ENCODE peak calls at places on chromosomes 11 and 22, in five cellular contexts. Z, V, J, U and S are unnamed samples.

GRCh38 chr11:28756977-28757376 is 648.8 kb downstream of the METTL15 start:
- DNase-seq in U (no peak), V (no peak), J (no peak), Z (no peak), S (no peak)

GRCh38 chr22:18154821-18155390 is 4.9 kb downstream of the USP18 start:
- DNase-seq in J (no peak), U (no peak), Z (no peak), V (no peak), S (no peak)

GRCh38 chr22:45587638-45588481 is 83.8 kb upstream of the ATXN10 start:
- DNase-seq in U (no peak), V (no peak), J (no peak), Z (no peak), S (no peak)

GRCh38 chr22:48711031-48711431 is 1116.6 kb downstream of the BRD1 start:
- DNase-seq in J (no peak), U (no peak), Z (no peak), V (no peak), S (no peak)

GRCh38 chr11:1238767-1239595 is 16.1 kb downstream of the MUC5B start:
- DNase-seq in Z (no peak), V (no peak), J (peak), U (no peak), S (no peak)

GRCh38 chr11:68773521-68774187 is 22.3 kb upstream of the TESMIN start:
- DNase-seq in Z (peak), J (no peak), V (peak), U (no peak), S (no peak)

GRCh38 chr22:41028841-41029240 is 63.6 kb upstream of the EP300 start:
- DNase-seq in U (no peak), Z (no peak), V (no peak), J (no peak), S (no peak)

GRCh38 chr22:38881464-38881871 is 9.5 kb upstream of the CBX6 start:
- DNase-seq in U (peak), J (peak), V (peak), Z (peak), S (peak)

GRCh38 chr22:49027122-49027670 is 800.5 kb downstream of the BRD1 start:
- DNase-seq in V (no peak), U (no peak), J (no peak), Z (no peak), S (no peak)

GRCh38 chr11:95148421-95148820 is 58.8 kb downstream of the ENDOD1 start:
- DNase-seq in J (no peak), Z (no peak), V (no peak), U (no peak), S (no peak)

GRCh38 chr22:22877523-22878210 is 9.9 kb upstream of the IGLL5 start:
- DNase-seq in J (peak), Z (peak), V (peak), U (peak), S (peak)

GRCh38 chr11:19674831-19675230 is 37.8 kb upstream of the NAV2 start:
- DNase-seq in U (no peak), Z (no peak), J (no peak), V (no peak), S (no peak)

GRCh38 chr11:73507086-73507485 is 90.8 kb downstream of the FAM168A start:
- DNase-seq in V (no peak), U (no peak), J (no peak), Z (no peak), S (no peak)

GRCh38 chr22:24566899-24567511 is 11.2 kb downstream of the SNRPD3 start:
- DNase-seq in U (no peak), V (no peak), Z (no peak), J (no peak), S (no peak)

GRCh38 chr11:18669211-18669593 is 29.4 kb upstream of the TMEM86A start:
- DNase-seq in V (no peak), U (no peak), Z (no peak), J (no peak), S (peak)

GRCh38 chr11:72869845-72870244 is 55.6 kb downstream of the ATG16L2 start:
- DNase-seq in J (no peak), U (no peak), V (no peak), Z (no peak), S (no peak)

GRCh38 chr11:3802016-3802790 is 4.8 kb upstream of the NUP98 start:
- DNase-seq in V (no peak), J (no peak), Z (no peak), U (no peak), S (no peak)

GRCh38 chr11:78840190-78840589 is 265.5 kb upstream of the NARS2 start:
- DNase-seq in V (no peak), J (no peak), Z (no peak), U (no peak), S (no peak)

GRCh38 chr11:111450480-111451320 is 61.5 kb downstream of the BTG4 start:
- DNase-seq in J (no peak), U (no peak), V (no peak), Z (no peak), S (no peak)

GRCh38 chr11:27678242-27678641 is 22.0 kb downstream of the BDNF start:
- DNase-seq in U (no peak), V (no peak), J (no peak), Z (no peak), S (no peak)

GRCh38 chr11:111775024-111775710 is 9.0 kb upstream of the PPP2R1B start:
- DNase-seq in V (peak), J (peak), Z (peak), U (no peak), S (no peak)

GRCh38 chr11:5809122-5809519 is 397 bp downstream of the OR52N2 start:
- DNase-seq in V (no peak), Z (no peak), U (no peak), J (no peak), S (no peak)

GRCh38 chr11:107275632-107276031 is 182.0 kb downstream of the CWF19L2 start:
- DNase-seq in U (no peak), Z (no peak), V (no peak), J (no peak), S (no peak)

GRCh38 chr11:77191429-77191822 is 63.4 kb downstream of the MYO7A start:
- DNase-seq in V (no peak), J (no peak), Z (no peak), U (no peak), S (no peak)

GRCh38 chr11:67504023-67504949 is 877 bp downstream of the PITPNM1 start:
- DNase-seq in J (peak), V (no peak), U (peak), Z (no peak), S (no peak)

GRCh38 chr11:127651175-127651887 is 650.8 kb upstream of the KIRREL3 start:
- DNase-seq in J (no peak), V (no peak), Z (no peak), U (no peak), S (no peak)

GRCh38 chr11:69658606-69659450 is 16.3 kb downstream of the LTO1 start:
- DNase-seq in U (no peak), J (no peak), Z (no peak), V (no peak), S (no peak)

GRCh38 chr11:93869830-93870229 is 19.4 kb upstream of the VSTM5 start:
- DNase-seq in J (no peak), U (no peak), Z (no peak), V (no peak), S (no peak)

GRCh38 chr11:2612884-2613571 is 86.8 kb downstream of the KCNQ1OT1 start:
- DNase-seq in U (no peak), J (no peak), V (no peak), Z (no peak), S (no peak)

GRCh38 chr11:64305691-64306562 is 603 bp downstream of the ESRRA start:
- DNase-seq in Z (peak), V (peak), U (peak), J (peak), S (peak)

GRCh38 chr22:22031183-22031560 is 48.6 kb upstream of the TOP3B start:
- DNase-seq in V (no peak), J (no peak), U (no peak), Z (no peak), S (no peak)

GRCh38 chr22:32480238-32480637 is 5.6 kb downstream of the FBXO7 start:
- DNase-seq in J (no peak), V (no peak), Z (no peak), U (no peak), S (no peak)

GRCh38 chr11:134666273-134667174 is 254.5 kb upstream of the B3GAT1 start:
- DNase-seq in J (no peak), U (no peak), Z (no peak), V (no peak), S (peak)

GRCh38 chr11:23727821-23728220 is 769.0 kb upstream of the LUZP2 start:
- DNase-seq in V (no peak), Z (no peak), J (no peak), U (no peak), S (no peak)

GRCh38 chr11:2510626-2511402 is 66.0 kb downstream of the KCNQ1 start:
- DNase-seq in U (peak), Z (no peak), J (peak), V (peak), S (no peak)

GRCh38 chr11:91527380-91528030 is 697.1 kb upstream of the FAT3 start:
- DNase-seq in V (no peak), U (no peak), Z (no peak), J (no peak), S (no peak)
- TF ChIP-seq CTCF in V (no peak), U (no peak), Z (no peak), J (no peak), S (no peak)

GRCh38 chr11:118304809-118305248 is 299 bp downstream of the CD3E start:
- DNase-seq in U (no peak), Z (no peak), V (no peak), J (no peak), S (no peak)
- H3K4me3 ChIP-seq in U (no peak), Z (no peak), V (no peak), J (peak), S (no peak)

GRCh38 chr11:66438009-66438503 is 592 bp downstream of the MRPL11 start:
- DNase-seq in U (no peak), Z (no peak), V (no peak), J (no peak), S (no peak)

GRCh38 chr11:66443602-66444001 is 5.0 kb upstream of the MRPL11 start:
- DNase-seq in Z (no peak), U (no peak), V (no peak), J (no peak), S (no peak)

GRCh38 chr11:66438504-66439466 is at the start of gene MRPL11:
- DNase-seq in V (peak), Z (peak), J (peak), U (peak), S (peak)
- TF ChIP-seq POLR2A in V (no peak), Z (peak), J (no peak), U (no peak), S (no peak)

GRCh38 chr11:65870706-65871681 is 1.6 kb downstream of the EFEMP2 start:
- DNase-seq in V (peak), Z (no peak), J (no peak), U (peak), S (no peak)

GRCh38 chr11:65870307-65870658 is 2.3 kb downstream of the EFEMP2 start:
- DNase-seq in U (no peak), V (no peak), Z (no peak), J (no peak), S (no peak)

GRCh38 chr11:65872555-65873279 is at the start of gene EFEMP2:
- DNase-seq in V (peak), Z (no peak), U (peak), J (no peak), S (peak)

GRCh38 chr11:65873280-65874156 is 918 bp upstream of the EFEMP2 start:
- DNase-seq in Z (peak), U (peak), V (peak), J (peak), S (peak)

DNA sequence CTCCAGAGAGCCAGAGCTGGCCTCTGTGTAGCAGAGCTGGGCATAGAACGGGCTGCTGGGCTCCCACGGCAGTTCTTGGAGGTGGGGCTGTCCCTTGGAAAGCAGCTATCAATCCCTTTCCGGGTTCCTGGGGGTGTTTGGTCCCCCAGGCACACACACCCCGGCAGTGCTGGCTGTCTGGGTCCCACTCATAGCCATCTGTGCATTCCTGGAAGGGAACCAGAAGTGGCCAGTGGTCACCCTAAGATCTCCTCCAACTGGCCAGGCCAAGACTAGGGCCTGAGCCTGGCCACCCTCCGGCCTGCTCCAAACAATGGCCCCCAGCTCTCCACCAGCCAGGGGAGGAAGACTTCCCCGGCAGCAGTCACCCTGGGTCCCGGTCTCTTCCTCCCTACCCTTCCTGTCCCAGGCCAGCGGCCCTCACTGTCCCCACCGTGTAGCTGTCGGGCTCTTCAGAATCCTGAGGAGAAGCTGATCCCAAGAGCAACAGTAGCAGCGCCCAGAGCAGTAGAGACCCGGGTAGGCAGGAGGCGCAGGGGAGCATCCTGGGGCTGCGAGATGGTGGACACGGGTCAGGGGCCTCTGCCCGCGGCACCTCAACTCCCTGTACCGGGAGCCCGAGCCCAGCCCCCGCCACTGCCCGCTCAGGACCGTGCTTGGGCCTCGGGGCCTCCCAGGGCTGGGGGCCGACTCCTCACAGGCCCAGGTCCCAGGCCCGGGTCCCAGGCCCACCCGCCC is 620 bp downstream of the EFEMP2 start:
- DNase-seq in J (no peak), U (peak), Z (no peak), V (no peak), S (no peak)
- TF ChIP-seq CTCF in J (no peak), U (no peak), Z (no peak), V (no peak), S (no peak)

GRCh38 chr11:122155001-122155400 is 39.0 kb upstream of the BLID start:
- DNase-seq in V (no peak), U (no peak), Z (no peak), J (no peak), S (no peak)
- H3K4me3 ChIP-seq in V (no peak), U (no peak), Z (no peak), J (no peak), S (no peak)

DNA sequence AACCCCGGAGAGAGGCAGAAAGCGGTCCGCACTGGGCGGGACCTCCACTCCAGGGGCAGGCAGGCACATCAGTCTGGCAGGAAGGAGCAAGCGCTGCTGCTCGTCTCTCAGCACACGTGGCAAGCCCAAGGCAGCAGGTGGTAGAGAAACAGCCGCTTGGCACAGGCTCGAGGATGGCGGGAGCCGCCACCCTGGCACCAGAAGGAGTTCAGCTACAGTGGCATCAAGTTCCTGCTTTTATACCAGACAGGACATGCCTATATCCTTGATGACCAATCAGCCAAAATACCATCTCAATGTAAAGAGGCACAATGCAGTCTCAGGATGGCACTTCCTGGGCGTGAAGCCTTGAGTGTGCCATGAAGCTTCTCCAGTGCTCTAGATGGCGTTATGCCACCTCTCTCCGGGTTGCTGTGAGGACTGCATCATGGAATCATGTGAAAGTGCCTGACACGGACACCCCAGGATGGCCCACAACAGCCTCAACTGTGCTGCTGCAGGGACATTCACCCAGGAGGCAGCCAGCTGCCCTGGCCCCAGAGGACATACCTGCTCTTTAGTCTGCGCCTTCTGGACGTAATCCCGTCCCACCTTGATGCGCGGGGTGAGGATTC is 64.8 kb downstream of the APOL1 start:
- DNase-seq in V (no peak), J (no peak), Z (no peak), U (no peak), S (no peak)
- TF ChIP-seq POLR2A in V (no peak), J (no peak), Z (no peak), U (no peak), S (no peak)

GRCh38 chr11:125941606-125942275 is 4.1 kb upstream of the VSIG10L2 start:
- DNase-seq in V (peak), J (peak), U (peak), Z (peak), S (no peak)
- TF ChIP-seq CTCF in V (peak), J (peak), U (no peak), Z (peak), S (no peak)

DNA sequence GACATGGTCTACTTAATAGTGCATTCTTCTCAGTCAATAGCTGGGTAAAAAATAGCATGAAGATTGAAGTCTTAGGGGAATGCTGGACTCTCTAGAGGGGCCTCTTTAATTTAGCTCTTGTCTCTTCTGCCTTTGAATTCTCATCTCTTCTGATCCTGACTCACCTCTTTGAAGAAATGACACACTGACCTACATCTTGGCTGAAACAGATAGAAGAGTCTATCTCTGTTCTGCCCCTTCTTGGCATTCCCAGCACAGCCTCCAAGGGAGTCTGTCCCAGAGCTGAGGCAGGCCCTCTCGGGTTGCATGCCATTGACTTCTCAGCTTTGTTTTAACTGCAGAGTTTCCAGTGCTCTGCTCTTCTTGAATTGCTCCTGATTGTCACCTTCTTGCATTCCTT is 55.7 kb downstream of the PTPRJ start:
- DNase-seq in J (no peak), Z (no peak), V (no peak), U (no peak), S (no peak)
- H3K4me3 ChIP-seq in J (no peak), Z (no peak), V (no peak), U (no peak), S (no peak)

DNA sequence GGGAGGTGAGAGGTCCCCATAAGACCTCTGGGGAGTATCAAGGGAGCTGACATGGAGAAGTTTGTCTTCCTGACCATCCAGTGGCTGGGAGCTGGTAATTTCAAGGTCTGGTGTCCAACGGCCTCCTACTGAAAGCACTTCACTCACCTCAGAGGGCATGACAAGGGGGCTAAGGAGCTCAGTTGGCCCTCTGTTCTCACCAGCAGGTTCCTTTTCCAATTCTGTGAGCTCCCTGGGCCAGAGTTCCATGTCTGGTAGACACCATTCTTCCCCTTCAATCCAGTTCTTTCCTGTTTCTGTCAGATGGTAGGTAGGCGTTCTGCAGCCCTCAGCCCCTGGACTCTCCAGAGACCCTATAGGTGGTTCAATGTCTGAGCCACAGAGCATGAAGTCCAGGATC is 3.1 kb downstream of the SELENOH start:
- DNase-seq in U (no peak), V (no peak), J (no peak), Z (no peak), S (peak)
- TF ChIP-seq POLR2A in U (no peak), V (no peak), J (no peak), Z (no peak), S (no peak)

DNA sequence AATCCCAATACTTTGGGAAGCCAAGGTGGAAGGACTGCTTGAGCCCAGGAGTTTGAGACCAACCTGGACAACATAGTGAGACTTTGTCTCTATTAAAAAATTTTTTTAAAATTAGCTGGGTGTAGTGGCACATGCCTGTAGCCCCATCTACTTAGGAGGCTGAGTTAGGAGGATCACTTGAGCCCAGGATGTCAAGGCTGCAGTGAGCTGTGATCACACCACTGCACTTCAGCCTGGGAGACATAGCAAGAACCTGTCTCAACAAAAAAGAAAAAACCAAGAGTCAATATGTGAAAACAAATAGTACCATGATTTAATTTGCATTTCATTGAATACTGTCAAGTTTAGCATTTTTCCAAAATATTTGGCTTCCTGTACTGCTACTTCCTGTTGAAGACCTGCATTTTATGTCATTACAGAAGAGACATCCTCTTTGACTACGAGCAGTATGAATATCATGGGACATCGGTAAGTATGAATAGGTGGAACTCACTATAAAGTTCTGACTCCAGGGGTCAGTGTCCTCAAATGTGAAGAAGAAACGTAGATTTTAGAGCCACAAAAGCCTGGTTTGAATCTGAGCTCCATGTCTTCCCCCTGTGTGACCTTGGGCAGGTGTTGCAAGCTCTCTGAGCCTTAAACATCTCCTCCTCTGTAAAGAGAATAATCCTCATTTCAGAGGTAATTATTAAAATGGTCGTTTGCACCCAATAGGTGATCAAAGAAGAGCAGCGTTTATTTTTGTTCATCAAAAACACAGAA is 16.0 kb downstream of the CDC45 start:
- DNase-seq in Z (no peak), J (no peak), V (no peak), U (no peak), S (no peak)
- TF ChIP-seq CTCF in Z (no peak), J (no peak), V (peak), U (no peak), S (no peak)